ENCODE peak calls at places on chromosomes 5 and 9, in ten cellular contexts. M is hepatocyte; X is choroid plexus epithelial cell; E is fibroblast of mammary gland; P is pancreas; U is type B pancreatic cell; T is A549; I is adrenal gland; R is Peyer's patch; S is CD4-positive, alpha-beta T cell. G is an unnamed sample.

GRCh38 chr5:14971864-14972263 is 100.3 kb upstream of the ANKH start:
- DNase-seq in M (no peak), X (no peak), E (no peak), P (no peak), U (no peak), T (no peak), I (no peak), R (no peak), S (no peak), G (no peak)

GRCh38 chr9:131575121-131575640 is 29.9 kb downstream of the PRRT1B start:
- DNase-seq in M (no peak), X (no peak), E (no peak), P (no peak), U (no peak), T (no peak), I (no peak), R (no peak), S (no peak), G (no peak)

GRCh38 chr5:96752341-96753016 is 55.3 kb downstream of the ERAP1 start:
- DNase-seq in M (peak; percentile 86), X (peak; percentile 85), E (peak; percentile 76), P (peak; percentile 23), U (no peak), T (peak; percentile 27), I (peak; percentile 49), R (no peak), S (no peak), G (no peak)

GRCh38 chr9:105046907-105047651 is 119.1 kb upstream of the ABCA1 start:
- DNase-seq in M (peak; percentile 28), X (no peak), E (no peak), P (no peak), U (no peak), T (no peak), I (no peak), R (no peak), S (no peak), G (no peak)

GRCh38 chr5:21709766-21710165 is 1143.4 kb downstream of the CDH12 start:
- DNase-seq in M (no peak), X (no peak), E (no peak), P (no peak), U (no peak), T (no peak), I (no peak), R (no peak), S (no peak), G (no peak)

GRCh38 chr9:133344071-133344470 is 3.9 kb downstream of the MED22 start:
- DNase-seq in M (no peak), X (no peak), E (no peak), P (peak; percentile 8), U (no peak), T (no peak), I (no peak), R (no peak), S (no peak), G (no peak)

GRCh38 chr9:2260401-2261306 is 245.5 kb downstream of the SMARCA2 start:
- DNase-seq in M (no peak), X (peak; percentile 25), E (peak; percentile 67), P (peak; percentile 21), U (no peak), T (peak; percentile 51), I (peak; percentile 77), R (no peak), S (no peak), G (no peak)

GRCh38 chr9:101477214-101477613 is 41.6 kb upstream of the ALDOB start:
- DNase-seq in M (no peak), X (peak; percentile 37), E (no peak), P (no peak), U (no peak), T (no peak), I (no peak), R (no peak), S (no peak), G (no peak)

GRCh38 chr9:95506438-95506691 is 10.4 kb downstream of the PTCH1 start:
- DNase-seq in M (peak; percentile 43), X (peak; percentile 64), E (peak; percentile 49), P (peak; percentile 40), U (no peak), T (peak; percentile 27), I (peak; percentile 37), R (no peak), S (no peak), G (no peak)

GRCh38 chr5:167945542-167946384 is 345.7 kb upstream of the WWC1 start:
- DNase-seq in M (peak; percentile 41), X (peak; percentile 74), E (peak; percentile 92), P (no peak), U (no peak), T (no peak), I (no peak), R (no peak), S (no peak), G (peak; percentile 45)

GRCh38 chr9:96084289-96084688 is 208.8 kb downstream of the ERCC6L2 start:
- DNase-seq in M (peak; percentile 30), X (no peak), E (no peak), P (no peak), U (no peak), T (no peak), I (no peak), R (no peak), S (no peak), G (no peak)

GRCh38 chr9:121883281-121884056 is 209.6 kb downstream of the TTLL11 start:
- DNase-seq in M (no peak), X (peak; percentile 64), E (peak; percentile 45), P (no peak), U (no peak), T (no peak), I (peak; percentile 75), R (no peak), S (no peak), G (no peak)

GRCh38 chr5:147830035-147830434 is 1.4 kb downstream of the SPINK1 start:
- DNase-seq in M (no peak), X (no peak), E (no peak), P (no peak), U (no peak), T (no peak), I (no peak), R (no peak), S (no peak), G (no peak)

GRCh38 chr9:83708515-83709158 is 879 bp upstream of the UBQLN1 start:
- DNase-seq in M (peak; percentile 88), X (peak; percentile 76), E (peak; percentile 73), P (peak; percentile 70), U (peak; percentile 70), T (peak; percentile 73), I (peak; percentile 84), R (peak; percentile 94), S (peak; percentile 41), G (no peak)

GRCh38 chr9:87039809-87040392 is 92.6 kb upstream of the GAS1 start:
- DNase-seq in M (no peak), X (no peak), E (peak; percentile 92), P (no peak), U (no peak), T (no peak), I (no peak), R (no peak), S (no peak), G (no peak)

GRCh38 chr5:163634061-163634460 is 128.6 kb downstream of the MAT2B start:
- DNase-seq in M (no peak), X (no peak), E (no peak), P (no peak), U (no peak), T (no peak), I (no peak), R (no peak), S (no peak), G (no peak)

GRCh38 chr9:130042406-130042930 is 521 bp downstream of the FNBP1 start:
- DNase-seq in M (peak; percentile 52), X (no peak), E (no peak), P (peak; percentile 31), U (peak; percentile 70), T (peak; percentile 39), I (peak; percentile 19), R (no peak), S (peak; percentile 32), G (peak; percentile 67)

GRCh38 chr9:131735238-131736181 is 4.4 kb downstream of the RAPGEF1 start:
- DNase-seq in M (peak; percentile 85), X (no peak), E (peak; percentile 66), P (no peak), U (no peak), T (peak; percentile 75), I (no peak), R (peak; percentile 87), S (no peak), G (no peak)

DNA sequence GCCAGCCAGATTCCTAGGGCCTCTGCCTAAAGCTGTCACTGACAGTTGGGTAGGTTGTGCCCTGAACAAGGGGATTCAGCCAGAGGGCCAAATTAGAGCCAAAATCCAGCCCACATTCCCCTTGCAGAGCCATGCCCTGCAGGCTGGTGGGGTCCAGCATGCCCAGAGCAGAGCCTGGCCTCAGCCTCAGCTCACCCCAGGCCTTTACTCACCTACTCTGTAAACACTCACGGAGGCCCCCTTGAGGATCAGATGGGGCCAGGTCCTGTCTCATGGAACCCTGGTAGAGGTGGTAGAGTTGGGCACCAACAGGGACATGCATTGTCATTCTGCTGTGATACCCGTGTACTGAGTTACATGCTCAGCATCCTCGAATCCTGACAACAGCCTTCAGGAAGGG is 74.9 kb downstream of the LMX1B start:
- DNase-seq in M (no peak), X (no peak), E (no peak), P (no peak), U (no peak), T (no peak), I (no peak), R (no peak), S (no peak), G (no peak)
- TF ChIP-seq CTCF in M (no peak), X (no peak), E (no peak), P (no peak), U (no peak), T (no peak), I (no peak), R (no peak), S (no peak), G (no peak)

GRCh38 chr9:114288233-114289051 is 34.5 kb upstream of the ORM1 start:
- DNase-seq in M (no peak), X (peak; percentile 75), E (peak; percentile 31), P (peak; percentile 6), U (peak; percentile 69), T (peak; percentile 56), I (peak; percentile 5), R (peak; percentile 43), S (no peak), G (peak; percentile 21)
- TF ChIP-seq CTCF in M (no peak), X (no peak), E (no peak), P (no peak), U (peak; percentile 13), T (no peak), I (no peak), R (no peak), S (no peak), G (no peak)

GRCh38 chr9:114153761-114154596 is 1.4 kb upstream of the COL27A1 start:
- DNase-seq in M (peak; percentile 79), X (no peak), E (no peak), P (peak; percentile 54), U (no peak), T (peak; percentile 71), I (no peak), R (no peak), S (no peak), G (peak; percentile 46)
- TF ChIP-seq CTCF in M (peak; percentile 61), X (peak; percentile 53), E (peak; percentile 20), P (no peak), U (peak; percentile 53), T (peak; percentile 46), I (no peak), R (no peak), S (no peak), G (no peak)

DNA sequence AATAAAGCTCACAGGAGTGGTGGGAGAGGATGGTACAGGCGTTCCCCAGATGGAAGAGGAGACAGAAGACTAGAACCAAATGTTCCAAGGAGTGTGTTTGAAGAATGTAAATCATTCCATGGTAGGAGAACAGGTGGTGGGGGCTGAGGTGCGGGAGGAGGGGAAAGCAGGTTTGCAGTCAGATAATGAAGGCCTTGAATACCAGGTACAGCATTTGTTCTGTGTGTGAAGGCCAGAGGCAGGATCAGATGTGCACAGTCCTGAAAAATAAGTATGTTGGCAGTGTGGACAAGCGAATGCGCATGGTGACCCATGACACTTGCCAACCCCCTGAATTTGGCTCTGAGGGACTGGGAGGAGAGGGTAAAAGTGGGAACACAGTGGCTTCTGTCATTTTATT is 59.9 kb upstream of the ALDH1B1 start:
- DNase-seq in M (no peak), X (no peak), E (no peak), P (no peak), U (no peak), T (no peak), I (no peak), R (no peak), S (no peak), G (no peak)
- TF ChIP-seq CTCF in M (no peak), X (no peak), E (no peak), P (no peak), U (no peak), T (no peak), I (no peak), R (no peak), S (no peak), G (no peak)

G was measured in mesothelial cell of epicardium.